ENCODE peak calls at places on chromosomes 3 and 15, in four cellular contexts. V, A, I and E are unnamed samples.

GRCh38 chr3:198079771-198080520 is 119.9 kb downstream of the LMLN start:
- DNase-seq in I (no peak), V (peak), A (peak), E (peak)

GRCh38 chr3:22685598-22685997 is 517.5 kb upstream of the UBE2E2 start:
- DNase-seq in I (no peak), A (peak), V (peak), E (no peak)

GRCh38 chr3:59290358-59290757 is 240.5 kb upstream of the CFAP20DC start:
- DNase-seq in I (no peak), A (peak), V (peak), E (no peak)

GRCh38 chr3:98930413-98930812 is 28.9 kb upstream of the DCBLD2 start:
- DNase-seq in A (no peak), V (no peak), I (no peak), E (peak)

GRCh38 chr3:113508966-113509365 is 6.0 kb downstream of the SPICE1 start:
- DNase-seq in I (no peak), V (no peak), A (no peak), E (no peak)

GRCh38 chr3:117844676-117845075 is 1135.1 kb downstream of the TUSC7 start:
- DNase-seq in V (peak), I (peak), A (peak), E (peak)

GRCh38 chr15:84570164-84570692 is 30.6 kb upstream of the ZSCAN2 start:
- DNase-seq in I (no peak), A (peak), V (no peak), E (peak)

GRCh38 chr15:31228980-31229826 is 97.4 kb upstream of the KLF13 start:
- DNase-seq in I (no peak), A (no peak), V (no peak), E (no peak)

GRCh38 chr3:105836533-105836932 is 32.3 kb downstream of the CBLB start:
- DNase-seq in A (peak), V (peak), I (peak), E (peak)

GRCh38 chr3:119084371-119085069 is 49.9 kb upstream of the IGSF11 start:
- DNase-seq in I (no peak), V (peak), A (no peak), E (no peak)

GRCh38 chr3:135109681-135110080 is 314.6 kb downstream of the EPHB1 start:
- DNase-seq in A (no peak), V (no peak), I (no peak), E (no peak)

GRCh38 chr3:144182501-144182900 is 210.9 kb downstream of the DIPK2A start:
- DNase-seq in I (no peak), A (no peak), V (no peak), E (no peak)

GRCh38 chr3:36859494-36859893 is 85.4 kb downstream of the TRANK1 start:
- DNase-seq in I (no peak), A (no peak), V (no peak), E (no peak)
- TF ChIP-seq CTCF in I (no peak), A (no peak), V (no peak), E (no peak)

GRCh38 chr15:57017024-57017423 is 98.6 kb downstream of the TCF12 start:
- DNase-seq in I (peak), A (peak), V (no peak), E (peak)
- H3K4me3 ChIP-seq in I (no peak), A (no peak), V (no peak), E (no peak)

GRCh38 chr3:127427169-127427655 is 139.4 kb upstream of the PRR20G start:
- DNase-seq in A (no peak), I (no peak), V (no peak), E (no peak)

GRCh38 chr3:127427666-127428065 is 139.8 kb upstream of the PRR20G start:
- DNase-seq in V (no peak), I (no peak), A (no peak), E (no peak)

GRCh38 chr3:127426444-127427168 is 138.8 kb upstream of the PRR20G start:
- DNase-seq in A (no peak), V (no peak), I (no peak), E (no peak)

GRCh38 chr3:127431066-127431465 is 143.2 kb upstream of the PRR20G start:
- DNase-seq in I (no peak), A (peak), V (no peak), E (no peak)

DNA sequence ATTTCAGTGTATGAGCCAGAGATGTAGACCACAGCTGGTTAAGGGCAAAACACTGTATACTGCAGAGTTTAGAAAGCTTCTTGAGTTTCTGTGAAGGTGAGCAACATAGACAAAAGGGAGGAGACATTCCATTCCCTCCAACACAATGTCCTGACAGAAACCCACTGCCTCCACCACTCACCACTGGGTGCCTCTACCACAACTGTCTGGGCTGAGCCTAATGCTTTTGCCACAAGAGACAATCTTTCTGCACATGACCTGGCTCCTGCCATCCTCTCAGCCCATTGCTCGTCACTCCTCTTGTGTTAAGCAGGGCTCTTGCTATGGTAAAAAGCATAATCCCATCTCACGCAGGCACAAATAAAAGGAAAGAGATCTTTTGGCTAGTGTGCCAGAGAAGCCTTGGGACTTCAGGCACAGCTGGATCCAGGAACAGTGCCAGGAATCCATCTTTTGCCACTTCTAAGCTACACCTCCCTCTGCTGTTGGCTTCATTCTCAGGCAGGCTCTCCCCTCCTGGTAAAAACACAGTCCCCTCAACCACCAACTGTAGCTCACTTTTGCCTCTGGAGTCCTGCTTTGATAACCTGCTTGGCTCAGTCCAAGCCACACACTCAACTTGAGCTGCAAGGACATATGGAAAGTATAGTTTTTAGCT is 140.6 kb upstream of the PRR20G start:
- DNase-seq in V (no peak), I (peak), A (peak), E (no peak)
- TF ChIP-seq CTCF in V (no peak), I (no peak), A (no peak), E (no peak)

GRCh38 chr3:63966871-63967270 is 54.7 kb upstream of the SCAANT1 start:
- DNase-seq in A (no peak), V (peak), I (no peak), E (no peak)
- H3K4me3 ChIP-seq in A (no peak), V (no peak), I (no peak), E (no peak)

DNA sequence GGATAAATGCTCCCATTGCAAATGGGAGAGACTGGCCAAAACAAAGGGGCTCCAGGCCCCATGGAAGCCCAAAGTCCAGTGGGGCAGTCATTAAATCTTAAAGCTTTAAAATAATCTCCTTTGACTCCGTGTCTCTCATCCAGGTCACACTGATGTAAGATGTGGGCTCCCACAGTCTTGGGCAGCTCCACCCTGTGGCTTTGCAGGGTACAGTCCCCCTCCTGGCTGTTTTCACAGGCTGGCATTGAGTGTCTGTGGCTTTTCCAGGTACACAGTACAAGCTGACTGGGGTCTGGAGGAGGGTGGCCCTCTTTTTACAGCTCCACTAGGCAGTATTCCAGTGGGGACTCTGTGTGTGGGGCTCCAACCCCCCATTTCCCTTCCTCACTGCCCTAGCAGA is 45.9 kb downstream of the NIPA2 start:
- DNase-seq in I (no peak), A (peak), V (no peak), E (no peak)
- TF ChIP-seq CTCF in I (no peak), A (peak), V (peak), E (no peak)

DNA sequence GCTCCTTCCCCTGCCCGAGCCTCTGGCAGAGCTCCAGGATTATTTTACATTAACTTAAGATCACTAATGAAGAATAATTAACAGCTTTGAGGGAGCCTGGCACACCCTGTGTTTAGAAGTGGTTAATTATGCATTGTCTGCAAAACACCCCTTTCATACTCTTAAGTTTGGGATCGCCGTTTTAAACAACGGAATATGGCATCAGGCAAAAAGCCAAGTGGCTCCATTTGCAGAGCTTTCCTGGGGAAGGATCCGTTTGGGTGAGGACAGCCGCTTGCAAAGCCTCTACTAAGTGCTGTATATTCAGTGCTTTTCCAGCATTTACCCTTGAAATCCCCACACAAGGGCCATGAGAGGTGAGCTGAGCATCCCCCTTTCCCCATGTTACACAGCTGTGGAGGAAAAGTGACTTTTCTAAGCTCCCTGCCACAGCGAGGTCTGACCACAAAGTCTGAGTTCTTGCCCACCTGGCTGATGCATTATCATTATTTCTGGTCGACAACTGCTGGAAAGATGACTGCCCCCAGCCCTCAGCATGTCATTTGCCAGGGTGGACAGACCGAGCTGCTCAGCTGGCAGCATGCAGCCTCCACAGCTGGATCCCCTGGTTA is 33.8 kb downstream of the IQSEC1 start:
- DNase-seq in A (no peak), I (no peak), V (no peak), E (no peak)
- H3K4me3 ChIP-seq in A (no peak), I (no peak), V (no peak), E (no peak)

DNA sequence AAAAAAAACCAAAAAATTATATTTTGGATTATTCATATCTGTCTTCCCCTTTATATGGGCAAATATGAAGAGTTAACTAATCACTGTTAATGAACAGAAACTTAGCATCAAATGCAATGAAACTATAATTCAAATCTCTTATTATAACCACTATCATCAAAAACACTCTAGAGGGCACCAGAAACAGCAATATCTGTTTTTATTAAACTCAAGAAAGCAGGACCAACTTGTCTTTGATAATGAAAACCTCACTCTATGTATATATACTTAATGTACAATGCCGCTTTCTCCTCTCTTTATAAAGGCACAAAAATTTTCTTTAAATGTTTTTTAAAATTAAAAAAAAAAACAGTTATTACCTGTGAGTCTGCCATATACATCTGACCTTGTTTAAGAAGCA is 92.7 kb downstream of the UACA start:
- DNase-seq in I (peak), A (peak), V (no peak), E (peak)
- TF ChIP-seq CTCF in I (peak), A (peak), V (no peak), E (no peak)

DNA sequence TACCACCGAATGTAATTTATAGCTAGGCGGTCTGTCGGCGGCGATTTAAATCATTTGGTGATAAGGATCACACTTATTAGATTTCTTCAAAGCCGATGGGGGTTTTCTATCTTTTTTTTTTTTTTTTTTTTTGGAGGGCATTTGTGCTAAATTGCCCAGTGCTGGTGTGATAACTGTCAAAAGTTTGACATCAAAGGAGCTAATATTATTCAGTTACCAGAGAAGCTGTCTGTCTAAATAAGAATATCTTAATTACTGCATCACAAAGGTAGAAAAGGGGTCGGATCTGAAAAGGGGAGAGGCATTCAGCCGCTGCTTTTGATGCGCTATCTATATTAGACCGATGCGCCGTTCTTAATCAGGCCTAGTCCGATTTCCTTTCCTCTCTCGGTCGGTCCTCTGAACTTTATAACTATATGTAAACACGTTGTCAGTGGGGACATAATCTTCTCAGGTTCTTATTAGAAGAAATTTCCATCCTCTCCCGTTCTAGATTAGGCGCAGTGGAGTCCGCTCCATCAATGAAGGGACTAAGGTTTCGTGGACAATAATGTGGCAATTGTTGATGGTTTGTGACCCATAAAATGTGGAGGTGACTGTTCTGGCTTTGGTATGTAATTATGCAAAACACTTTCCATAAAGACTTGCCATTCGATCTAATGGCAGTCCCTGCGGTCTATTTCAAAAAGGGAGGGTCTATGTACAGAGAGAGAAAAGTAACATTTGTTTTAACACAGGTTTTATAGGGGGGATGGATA is 31.7 kb downstream of the NR2F2 start:
- DNase-seq in A (no peak), I (no peak), V (no peak), E (no peak)
- H3K4me3 ChIP-seq in A (no peak), I (no peak), V (no peak), E (no peak)

DNA sequence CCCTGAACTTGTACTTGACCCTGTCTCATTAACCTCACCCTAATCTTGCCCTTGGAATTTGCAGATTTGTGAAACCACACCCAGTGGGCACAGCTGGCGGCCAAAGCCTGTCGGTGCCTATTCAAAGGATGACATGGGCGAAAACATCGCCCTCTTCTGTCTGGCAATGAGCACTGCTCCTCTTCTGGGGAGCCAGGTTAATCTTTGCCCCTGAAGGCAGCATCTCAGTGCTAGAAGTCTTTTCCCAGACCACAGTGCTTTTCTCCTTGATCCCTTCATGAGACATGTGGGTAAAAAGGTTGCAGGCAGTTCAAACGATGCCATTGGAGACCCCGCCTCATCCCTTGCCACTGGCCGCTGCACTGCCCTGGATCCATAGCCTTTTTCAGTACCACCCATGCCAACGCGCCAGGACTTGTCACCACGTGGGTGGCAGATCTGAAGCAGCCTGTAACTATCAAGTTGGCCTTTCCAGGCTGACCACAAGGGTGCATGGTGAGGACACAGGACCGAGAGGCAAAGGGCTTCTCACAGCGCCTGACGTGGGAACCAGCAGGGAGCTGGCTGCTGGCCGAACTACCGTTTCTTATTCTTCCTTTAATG is 6.5 kb upstream of the DNASE1L3 start:
- DNase-seq in V (peak), A (peak), I (peak), E (peak)
- TF ChIP-seq CTCF in V (peak), A (peak), I (peak), E (peak)

GRCh38 chr3:147422226-147422933 is 13.2 kb downstream of the ZIC1 start:
- DNase-seq in A (peak), I (no peak), V (no peak), E (no peak)

GRCh38 chr3:147419731-147420360 is 10.7 kb downstream of the ZIC1 start:
- DNase-seq in I (no peak), V (no peak), A (peak), E (no peak)

GRCh38 chr3:147420361-147421183 is 11.4 kb downstream of the ZIC1 start:
- DNase-seq in V (no peak), A (no peak), I (no peak), E (no peak)

GRCh38 chr3:147422934-147423599 is 13.9 kb downstream of the ZIC1 start:
- DNase-seq in A (peak), I (no peak), V (no peak), E (no peak)

GRCh38 chr3:147421184-147421912 is 12.2 kb downstream of the ZIC1 start:
- DNase-seq in V (no peak), I (no peak), A (peak), E (no peak)
- H3K4me3 ChIP-seq in V (no peak), I (no peak), A (peak), E (no peak)